ENCODE peak calls at places on chromosomes 2 and 18, in six cellular contexts. D is OCI-LY7, F is right atrium auricular region, G is astrocyte of the spinal cord, S is K562, W is kidney epithelial cell. B is an unnamed sample.

GRCh38 chr2:228901531-228901930 is 369.6 kb downstream of the PID1 start:
- DNase-seq in D (no peak), F (no peak), G (no peak), S (no peak), W (no peak), B (no peak)

GRCh38 chr2:25651066-25651465 is 22.3 kb downstream of the DTNB start:
- DNase-seq in D (no peak), F (no peak), G (peak), S (no peak), W (no peak), B (no peak)

GRCh38 chr2:143399679-143400078 is 270.5 kb downstream of the ARHGAP15 start:
- DNase-seq in D (no peak), F (no peak), G (no peak), S (no peak), W (no peak), B (no peak)

GRCh38 chr2:206462240-206462854 is 19.0 kb downstream of the ADAM23 start:
- DNase-seq in D (no peak), F (no peak), G (no peak), S (no peak), W (no peak), B (no peak)

GRCh38 chr2:121075641-121076500 is 209.1 kb downstream of the TFCP2L1 start:
- DNase-seq in D (no peak), F (no peak), G (no peak), S (peak), W (no peak), B (no peak)

GRCh38 chr2:169933124-169933711 is 106.0 kb downstream of the UBR3 start:
- DNase-seq in D (peak), F (no peak), G (peak), S (peak), W (peak), B (peak)

GRCh38 chr2:236689393-236689700 is 119.7 kb downstream of the ACKR3 start:
- DNase-seq in D (no peak), F (no peak), G (no peak), S (no peak), W (no peak), B (no peak)

GRCh38 chr18:9364242-9364641 is 29.7 kb downstream of the TWSG1 start:
- DNase-seq in D (no peak), F (no peak), G (no peak), S (no peak), W (no peak), B (no peak)

GRCh38 chr2:134031539-134031938 is 222.3 kb upstream of the MGAT5 start:
- DNase-seq in D (no peak), F (no peak), G (no peak), S (no peak), W (no peak), B (no peak)

GRCh38 chr2:7999683-8000476 is 682.0 kb upstream of the ID2 start:
- DNase-seq in D (no peak), F (no peak), G (no peak), S (no peak), W (no peak), B (no peak)

GRCh38 chr2:18883626-18884456 is 294.5 kb upstream of the NT5C1B start:
- DNase-seq in D (peak), F (no peak), G (peak), S (no peak), W (no peak), B (no peak)

GRCh38 chr2:8465560-8465959 is 216.3 kb upstream of the ID2 start:
- DNase-seq in D (no peak), F (no peak), G (no peak), S (no peak), W (no peak), B (no peak)

GRCh38 chr2:96950391-96951124 is 35.8 kb downstream of the FAM178B start:
- DNase-seq in D (no peak), F (no peak), G (no peak), S (no peak), W (no peak), B (no peak)

GRCh38 chr2:32948266-32948665 is 1.5 kb downstream of the LTBP1 start:
- DNase-seq in D (no peak), F (no peak), G (no peak), S (no peak), W (no peak), B (no peak)
- H3K4me3 ChIP-seq in D (peak), F (peak), G (peak), S (peak), W (no peak), B (peak)

GRCh38 chr2:68879296-68879695 is 8.1 kb upstream of the BMP10 start:
- DNase-seq in D (no peak), F (no peak), G (no peak), S (no peak), W (no peak), B (no peak)
- TF ChIP-seq CTCF in D (no peak), F (no peak), G (no peak), S (no peak), W (no peak), B (no peak)

GRCh38 chr2:217856871-217857270 is 145.9 kb downstream of the TNS1 start:
- DNase-seq in D (no peak), F (no peak), G (no peak), S (no peak), W (no peak), B (no peak)
- H3K4me3 ChIP-seq in D (no peak), F (peak), G (no peak), S (no peak), W (no peak), B (no peak)

GRCh38 chr2:157784169-157784822 is 91.8 kb downstream of the ACVR1 start:
- DNase-seq in D (no peak), F (peak), G (peak), S (peak), W (peak), B (peak)
- TF ChIP-seq CTCF in D (no peak), F (no peak), G (no peak), S (no peak), W (no peak), B (no peak)

GRCh38 chr18:60894254-60894945 is 438.8 kb upstream of the CDH20 start:
- DNase-seq in D (no peak), F (no peak), G (no peak), S (no peak), W (no peak), B (no peak)
- H3K4me3 ChIP-seq in D (no peak), F (no peak), G (no peak), S (no peak), W (no peak), B (no peak)